ENCODE peak calls at places on chromosomes 3 and 15, in seven cellular contexts. B is activated naive CD8-positive, alpha-beta T cell treated with anti-CD3 and anti-CD28 coated beads, Interleukin-2, amount 50 U/mL, for 24 hours; X is stimulated activated CD8-positive, alpha-beta memory T cell treated with anti-CD3 and anti-CD28 coated beads, Interleukin-15, amount 100 ng/mL, for 24 hours; W is GM12865; D is hypothalamus; F is stimulated activated naive CD8-positive, alpha-beta T cell treated with anti-CD3 and anti-CD28 coated beads, Interleukin-15, Interleukin-2, amounts not matched to agents 100 U/mL and 50 U/mL, for 24 hours; S is epithelial cell of prostate. E is an unnamed sample.

GRCh38 chr3:154427685-154428291 is 2.2 kb downstream of the GPR149 start:
- DNase-seq in W (no peak), S (no peak), D (no peak), F (no peak), B (no peak), X (no peak), E (no peak)

GRCh38 chr15:99174989-99175388 is 70.1 kb downstream of the SYNM start:
- DNase-seq in D (no peak), S (no peak), F (no peak), B (no peak), X (no peak), W (no peak), E (no peak)

GRCh38 chr3:177479630-177480029 is 282.3 kb upstream of the TBL1XR1 start:
- DNase-seq in B (no peak), D (no peak), W (no peak), X (no peak), S (no peak), F (no peak), E (no peak)

GRCh38 chr3:123258811-123259420 is 57.2 kb downstream of the SEC22A start:
- DNase-seq in F (no peak), S (no peak), B (no peak), X (no peak), W (peak; percentile 37), D (no peak), E (no peak)

GRCh38 chr15:74543583-74543982 is 2.6 kb downstream of the ARID3B start:
- DNase-seq in D (no peak), W (peak; percentile 55), B (peak; percentile 13), S (no peak), X (no peak), F (peak; percentile 13), E (peak; percentile 7)

GRCh38 chr3:194560047-194560446 is 73.2 kb downstream of the TMEM44 start:
- DNase-seq in D (no peak), B (no peak), X (no peak), F (no peak), W (no peak), S (no peak), E (no peak)

GRCh38 chr3:21668012-21668411 is 83.0 kb downstream of the ZNF385D start:
- DNase-seq in W (no peak), X (no peak), B (no peak), F (no peak), D (no peak), S (no peak), E (no peak)

GRCh38 chr15:94847325-94847724 is 616.0 kb downstream of the MCTP2 start:
- DNase-seq in F (no peak), S (no peak), W (no peak), D (no peak), X (no peak), B (no peak), E (no peak)

GRCh38 chr3:36893137-36893557 is 51.7 kb downstream of the TRANK1 start:
- DNase-seq in B (no peak), W (peak; percentile 64), X (no peak), D (no peak), F (no peak), S (peak; percentile 33), E (no peak)

GRCh38 chr3:11820540-11821041 is 26.1 kb downstream of the TAMM41 start:
- DNase-seq in X (no peak), B (peak; percentile 16), W (peak; percentile 48), S (no peak), F (peak; percentile 13), D (no peak), E (no peak)

GRCh38 chr3:129836381-129837056 is 57.0 kb downstream of the TMCC1 start:
- DNase-seq in F (no peak), D (no peak), W (no peak), S (no peak), X (no peak), B (no peak), E (no peak)

GRCh38 chr3:54968546-54969172 is 40.8 kb upstream of the LRTM1 start:
- DNase-seq in F (no peak), X (no peak), B (no peak), W (no peak), D (no peak), S (no peak), E (no peak)

GRCh38 chr3:49553690-49554634 is at the start of gene BSN:
- DNase-seq in B (peak; percentile 92), W (peak; percentile 95), X (peak; percentile 88), D (peak; percentile 86), S (no peak), F (peak; percentile 94), E (peak; percentile 78)

GRCh38 chr3:105835606-105836005 is 33.2 kb downstream of the CBLB start:
- DNase-seq in F (no peak), X (no peak), S (no peak), B (no peak), D (no peak), W (no peak), E (no peak)

GRCh38 chr15:56052389-56053045 is 59.1 kb upstream of the NEDD4 start:
- DNase-seq in W (peak; percentile 50), S (no peak), D (no peak), B (no peak), F (no peak), X (no peak), E (no peak)

GRCh38 chr3:69009559-69010410 is 3.7 kb downstream of the EOGT start:
- DNase-seq in F (no peak), S (no peak), W (no peak), D (no peak), B (no peak), X (no peak), E (no peak)

GRCh38 chr15:69080203-69080957 is 65.9 kb downstream of the NOX5 start:
- DNase-seq in X (no peak), B (no peak), D (no peak), F (no peak), W (no peak), S (no peak), E (no peak)

GRCh38 chr3:173153631-173154030 is 12.6 kb upstream of the SPATA16 start:
- DNase-seq in S (no peak), B (no peak), F (no peak), X (no peak), W (no peak), D (no peak), E (no peak)

GRCh38 chr3:111568906-111569305 is 26.2 kb downstream of the ZBED2 start:
- DNase-seq in X (no peak), F (no peak), B (no peak), S (no peak), D (no peak), W (no peak), E (no peak)

GRCh38 chr3:19149388-19149787 is 1.1 kb downstream of the KCNH8 start:
- DNase-seq in F (peak; percentile 37), B (peak; percentile 27), X (no peak), W (peak; percentile 44), D (no peak), S (no peak), E (no peak)

GRCh38 chr3:64340636-64341240 is 115.5 kb upstream of the PRICKLE2 start:
- DNase-seq in S (no peak), F (no peak), B (no peak), X (no peak), D (no peak), W (no peak), E (no peak)

GRCh38 chr3:64098686-64099085 is 75.4 kb upstream of the PSMD6 start:
- DNase-seq in B (no peak), S (no peak), F (no peak), X (no peak), D (no peak), W (no peak), E (no peak)

GRCh38 chr15:64851503-64851840 is 9.8 kb downstream of the PLEKHO2 start:
- DNase-seq in W (no peak), B (no peak), F (no peak), X (no peak), S (no peak), D (no peak), E (no peak)

GRCh38 chr3:149588909-149589308 is 68.9 kb downstream of the WWTR1 start:
- DNase-seq in D (no peak), W (no peak), F (no peak), X (no peak), S (no peak), B (no peak), E (no peak)

GRCh38 chr3:3127432-3128010 is 781 bp downstream of the TRNT1 start:
- DNase-seq in D (no peak), S (no peak), F (peak; percentile 43), X (no peak), W (peak; percentile 53), B (peak; percentile 35), E (peak; percentile 17)

GRCh38 chr3:95926904-95927501 is 887.4 kb upstream of the EPHA6 start:
- DNase-seq in S (no peak), D (no peak), B (no peak), X (no peak), F (no peak), W (no peak), E (no peak)

GRCh38 chr3:100110101-100110500 is 4.2 kb downstream of the FILIP1L start:
- DNase-seq in X (no peak), S (no peak), B (no peak), F (no peak), W (no peak), D (no peak), E (no peak)

GRCh38 chr15:45637552-45638033 is 2.8 kb downstream of the SQOR start:
- DNase-seq in B (peak; percentile 50), S (no peak), W (peak; percentile 90), F (peak; percentile 60), X (no peak), D (no peak), E (peak; percentile 34)

GRCh38 chr15:50248994-50249586 is 16.4 kb downstream of the HDC start:
- DNase-seq in W (no peak), D (no peak), X (no peak), F (no peak), S (no peak), B (no peak), E (no peak)